ENCODE peak calls at places on chromosome 13, in five cellular contexts. K is neural progenitor cell, J is SK-N-SH, Z is PC-3, R is HCT116. F is an unnamed sample.

GRCh38 chr13:93244141-93244917 is 17.7 kb downstream of the GPC6 start:
- DNase-seq in K (peak), J (no peak), R (no peak), Z (no peak), F (peak)

GRCh38 chr13:77892491-77892890 is 26.1 kb downstream of the EDNRB start:
- DNase-seq in K (no peak), Z (no peak), J (no peak), R (no peak), F (no peak)

GRCh38 chr13:48181482-48182145 is 51.4 kb upstream of the ITM2B start:
- DNase-seq in J (no peak), Z (no peak), K (no peak), R (no peak), F (no peak)

GRCh38 chr13:25980255-25980654 is 71.6 kb downstream of the SHISA2 start:
- DNase-seq in J (peak), R (peak), Z (peak), K (peak), F (no peak)

GRCh38 chr13:22062478-22063205 is 391.8 kb downstream of the FGF9 start:
- DNase-seq in Z (no peak), J (no peak), K (no peak), R (no peak), F (no peak)

GRCh38 chr13:59409651-59410200 is 754.0 kb downstream of the DIAPH3 start:
- DNase-seq in R (no peak), J (no peak), K (peak), Z (no peak), F (no peak)

GRCh38 chr13:20553309-20553708 is 13.6 kb upstream of the IFT88 start:
- DNase-seq in Z (no peak), R (no peak), J (no peak), K (no peak), F (peak)

GRCh38 chr13:50999641-51000040 is 90.0 kb downstream of the RNASEH2B start:
- DNase-seq in Z (no peak), K (no peak), J (no peak), R (no peak), F (no peak)

GRCh38 chr13:39012608-39013007 is 22.0 kb upstream of the STOML3 start:
- DNase-seq in Z (no peak), J (peak), R (no peak), K (peak), F (no peak)

GRCh38 chr13:38783992-38784875 is 97.4 kb downstream of the FREM2 start:
- DNase-seq in K (no peak), Z (no peak), J (no peak), R (no peak), F (no peak)

GRCh38 chr13:77033717-77034302 is 6.9 kb upstream of the FBXL3 start:
- DNase-seq in Z (peak), K (no peak), J (no peak), R (no peak), F (no peak)

GRCh38 chr13:51523082-51523518 is 61.2 kb upstream of the WDFY2 start:
- DNase-seq in J (peak), K (no peak), R (no peak), Z (peak), F (no peak)

GRCh38 chr13:27969073-27969865 is at the start of gene CDX2:
- DNase-seq in Z (no peak), K (peak), R (peak), J (peak), F (peak)

GRCh38 chr13:29893438-29893837 is 43.0 kb upstream of the UBL3 start:
- DNase-seq in Z (no peak), K (no peak), J (peak), R (no peak), F (no peak)

GRCh38 chr13:43981091-43981490 is 101.4 kb downstream of the LACC1 start:
- DNase-seq in R (no peak), Z (no peak), K (peak), J (peak), F (no peak)

DNA sequence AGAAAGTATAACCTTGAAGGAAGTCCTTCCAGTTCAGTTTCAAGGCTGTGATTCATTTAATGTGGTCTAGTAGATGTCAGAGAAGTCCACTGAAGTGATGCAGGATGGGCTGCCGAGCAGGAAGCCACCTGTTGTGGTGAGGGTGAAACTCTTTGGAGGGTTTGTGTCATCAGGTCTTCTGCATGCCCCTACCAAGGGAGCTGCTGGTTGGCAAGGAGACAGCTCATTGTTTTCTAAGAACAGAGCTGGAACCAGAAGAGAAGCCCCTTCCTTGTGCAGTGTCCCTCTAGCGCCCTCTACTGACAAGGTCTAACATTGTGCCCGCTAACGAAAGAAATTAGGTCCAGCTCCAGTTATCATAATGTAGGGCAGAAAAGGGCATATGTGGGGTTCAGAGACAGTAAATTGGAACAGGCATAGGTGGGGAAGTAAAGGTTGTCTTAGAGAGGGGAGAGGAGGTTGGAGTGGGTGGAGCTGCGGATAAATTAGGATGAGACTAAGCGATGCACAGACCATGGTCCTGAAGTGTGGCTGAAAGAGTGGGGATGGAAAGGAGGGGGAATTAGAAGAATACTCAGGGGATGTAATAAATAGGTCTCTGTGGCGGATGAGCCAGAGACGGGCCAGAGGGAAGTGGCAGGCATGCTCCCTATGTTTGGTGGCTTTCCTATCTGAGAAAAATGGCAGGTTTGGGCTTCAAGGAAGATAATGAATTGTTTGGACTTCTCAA is 123.2 kb downstream of the OLFM4 start:
- DNase-seq in K (peak), R (peak), Z (no peak), J (peak), F (peak)
- TF ChIP-seq EZH2phosphoT487 in K (no peak), R (no peak), Z (no peak), J (no peak), F (no peak)

GRCh38 chr13:79913141-79913827 is 427.6 kb downstream of the SPRY2 start:
- DNase-seq in J (no peak), R (no peak), Z (no peak), K (no peak), F (no peak)

GRCh38 chr13:79915386-79915785 is 425.5 kb downstream of the SPRY2 start:
- DNase-seq in Z (no peak), J (peak), R (no peak), K (no peak), F (no peak)

GRCh38 chr13:79919109-79919508 is 421.8 kb downstream of the SPRY2 start:
- DNase-seq in R (no peak), K (no peak), Z (no peak), J (no peak), F (no peak)

GRCh38 chr13:79917628-79918027 is 423.3 kb downstream of the SPRY2 start:
- DNase-seq in R (no peak), J (no peak), Z (no peak), K (no peak), F (no peak)

GRCh38 chr13:79918620-79919019 is 422.3 kb downstream of the SPRY2 start:
- DNase-seq in Z (no peak), R (no peak), K (peak), J (no peak), F (no peak)
- H3K27ac ChIP-seq in Z (no peak), R (no peak), K (no peak), J (peak), F (no peak)

DNA sequence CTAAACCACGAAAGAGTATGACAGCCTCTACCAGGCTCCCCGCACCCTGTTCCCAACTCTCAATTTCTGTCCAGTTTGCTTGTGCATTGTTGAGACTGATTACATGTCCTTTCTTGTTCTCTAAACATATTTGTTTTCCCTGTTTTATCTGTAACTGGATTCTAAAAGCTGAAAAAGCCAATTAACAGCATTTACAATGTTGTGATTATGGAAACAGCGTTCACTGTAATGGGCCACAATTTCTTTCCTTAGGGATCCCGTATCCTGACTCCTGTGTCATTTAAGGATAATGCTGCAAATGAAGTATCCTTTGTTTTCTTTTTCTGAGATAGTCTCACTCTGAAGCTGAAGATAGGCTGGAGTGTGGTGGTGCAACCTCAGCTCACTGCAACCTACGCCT is 20.5 kb downstream of the EBPL start:
- DNase-seq in Z (no peak), R (no peak), K (no peak), J (no peak), F (no peak)
- TF ChIP-seq EZH2phosphoT487 in Z (no peak), R (no peak), K (no peak), J (no peak), F (no peak)

GRCh38 chr13:112562786-112563383 is 25.1 kb downstream of the TUBGCP3 start:
- DNase-seq in Z (no peak), K (no peak), R (no peak), J (no peak), F (no peak)
- H3K27ac ChIP-seq in Z (no peak), K (no peak), R (no peak), J (no peak), F (no peak)